ENCODE peak calls at places on chromosome X, in eight cellular contexts. V is NCI-H748 treated with DMSO at 0.1 percent for 48 hours; N is substantia nigra; E is foreskin keratinocyte; P is nephron progenitor cell; D is HuH-7.5; C is AG10803; I is effector CD8-positive, alpha-beta T cell. U is an unnamed sample.

GRCh38 chrX:144219035-144219434 is 335.2 kb downstream of the UBE2NL start:
- DNase-seq in I (no peak), V (no peak), E (no peak), D (no peak), C (peak), N (no peak), P (peak), U (no peak)

GRCh38 chrX:153771261-153771681 is 7.2 kb downstream of the PLXNB3 start:
- DNase-seq in I (no peak), V (no peak), P (no peak), C (no peak), N (no peak), D (peak), E (no peak), U (no peak)

GRCh38 chrX:106246511-106246910 is 78.4 kb downstream of the PWWP3B start:
- DNase-seq in D (no peak), I (no peak), V (no peak), C (peak), P (no peak), N (no peak), E (peak), U (no peak)

GRCh38 chrX:147912093-147912801 is 528 bp downstream of the FMR1 start:
- DNase-seq in P (peak), C (peak), E (no peak), N (no peak), D (peak), V (peak), I (peak), U (peak)

GRCh38 chrX:104342065-104342464 is 87.3 kb upstream of the ESX1 start:
- DNase-seq in D (no peak), I (no peak), V (no peak), E (no peak), P (no peak), N (no peak), C (no peak), U (no peak)

GRCh38 chrX:115428011-115428410 is 133.0 kb upstream of the PLS3 start:
- DNase-seq in E (no peak), I (no peak), D (no peak), N (no peak), C (peak), V (no peak), P (no peak), U (no peak)

GRCh38 chrX:100962811-100963210 is 6.7 kb upstream of the ARL13A start:
- DNase-seq in V (no peak), I (no peak), D (no peak), C (no peak), E (no peak), P (no peak), N (no peak), U (no peak)

GRCh38 chrX:36950495-36951253 is 57.5 kb upstream of the FAM47C start:
- DNase-seq in I (no peak), D (no peak), C (no peak), P (no peak), N (no peak), E (no peak), V (no peak), U (no peak)

GRCh38 chrX:57367649-57368048 is 81.1 kb downstream of the FAAH2 start:
- DNase-seq in I (no peak), E (no peak), C (no peak), V (no peak), N (no peak), D (no peak), P (no peak), U (no peak)

GRCh38 chrX:145727476-145727875 is 90.2 kb upstream of the SLITRK2 start:
- DNase-seq in C (no peak), V (no peak), P (no peak), N (no peak), E (no peak), I (no peak), D (no peak), U (no peak)

GRCh38 chrX:37603938-37604409 is 32.5 kb downstream of the LANCL3 start:
- DNase-seq in D (no peak), V (no peak), I (no peak), E (no peak), N (no peak), P (no peak), C (no peak), U (no peak)

GRCh38 chrX:131626681-131627296 is 82.9 kb downstream of the OR13H1 start:
- DNase-seq in I (no peak), D (no peak), E (no peak), C (no peak), N (no peak), V (peak), P (no peak), U (no peak)

GRCh38 chrX:13863326-13863725 is 46.4 kb upstream of the GPM6B start:
- DNase-seq in E (no peak), I (no peak), V (no peak), P (no peak), N (no peak), D (no peak), C (no peak), U (no peak)

GRCh38 chrX:137792214-137792613 is 226.3 kb downstream of the ZIC3 start:
- DNase-seq in V (no peak), N (no peak), E (no peak), C (no peak), I (no peak), D (no peak), P (no peak), U (no peak)

GRCh38 chrX:94162971-94163370 is 489.0 kb downstream of the FAM133A start:
- DNase-seq in N (no peak), P (no peak), D (no peak), I (no peak), C (no peak), V (no peak), E (no peak), U (no peak)

GRCh38 chrX:44244008-44244407 is 99.5 kb downstream of the EFHC2 start:
- DNase-seq in V (no peak), P (no peak), D (no peak), N (no peak), C (peak), E (peak), I (no peak), U (no peak)

GRCh38 chrX:23935116-23935515 is 27.3 kb downstream of the CXorf58 start:
- DNase-seq in D (no peak), P (no peak), N (no peak), V (no peak), I (no peak), E (no peak), C (peak), U (no peak)

GRCh38 chrX:56804867-56805266 is 75.8 kb downstream of the NBDY start:
- DNase-seq in N (no peak), V (no peak), D (no peak), C (no peak), P (no peak), E (peak), I (no peak), U (no peak)

GRCh38 chrX:79096339-79096638 is 48.2 kb upstream of the GPR174 start:
- DNase-seq in D (no peak), E (no peak), C (no peak), N (no peak), P (no peak), I (no peak), V (no peak), U (no peak)

GRCh38 chrX:67787196-67787595 is 243.4 kb downstream of the AR start:
- DNase-seq in P (no peak), N (no peak), C (peak), V (no peak), D (no peak), I (no peak), E (no peak), U (no peak)

GRCh38 chrX:96314974-96315373 is 369.7 kb upstream of the DIAPH2 start:
- DNase-seq in V (no peak), C (peak), D (no peak), E (peak), I (no peak), N (no peak), P (no peak), U (no peak)

GRCh38 chrX:131675596-131676194 is 131.8 kb downstream of the OR13H1 start:
- DNase-seq in N (no peak), D (peak), V (peak), C (no peak), E (no peak), I (no peak), P (peak), U (no peak)

GRCh38 chrX:121987163-121987562 is 939.8 kb downstream of the GLUD2 start:
- DNase-seq in E (peak), N (no peak), C (peak), P (no peak), I (no peak), V (no peak), D (no peak), U (no peak)

GRCh38 chrX:107542500-107542899 is 85.8 kb upstream of the PRPS1 start:
- DNase-seq in E (no peak), V (peak), D (no peak), C (peak), N (no peak), P (no peak), I (no peak), U (no peak)

GRCh38 chrX:101485212-101486064 is at the start of gene ARMCX4:
- DNase-seq in C (peak), I (peak), P (peak), E (peak), D (no peak), N (peak), V (peak), U (peak)

GRCh38 chrX:150258176-150258425 is 105.0 kb upstream of the MAMLD1 start:
- DNase-seq in I (no peak), P (no peak), D (no peak), V (no peak), C (no peak), E (no peak), N (no peak), U (no peak)

GRCh38 chrX:53089224-53089842 is 4.6 kb upstream of the KANTR start:
- DNase-seq in C (peak), P (no peak), D (peak), I (no peak), E (peak), N (peak), V (peak), U (no peak)

GRCh38 chrX:3733043-3733430 is 19.6 kb upstream of the PRKX start:
- DNase-seq in P (no peak), I (no peak), V (no peak), C (no peak), D (no peak), N (no peak), E (no peak), U (no peak)

GRCh38 chrX:9862525-9862924 is 76.3 kb downstream of the SHROOM2 start:
- DNase-seq in E (no peak), C (no peak), N (no peak), D (peak), V (no peak), P (no peak), I (no peak), U (no peak)

GRCh38 chrX:110992611-110993010 is 103.4 kb upstream of the PAK3 start:
- DNase-seq in C (peak), V (peak), N (no peak), D (peak), P (peak), I (no peak), E (peak), U (peak)

GRCh38 chrX:1511150-1511549 is 25.8 kb downstream of the P2RY8 start:
- DNase-seq in D (no peak), C (no peak), E (no peak), N (no peak), I (no peak), P (no peak), V (no peak), U (no peak)

GRCh38 chrX:65821721-65822496 is 154.5 kb downstream of the MSN start:
- DNase-seq in V (no peak), E (no peak), P (no peak), D (no peak), I (peak), N (no peak), C (no peak), U (no peak)

GRCh38 chrX:24203072-24203808 is 53.7 kb downstream of the ZFX start:
- DNase-seq in P (no peak), E (no peak), V (no peak), I (no peak), N (no peak), D (no peak), C (no peak), U (no peak)

GRCh38 chrX:153634832-153635231 is 12.2 kb upstream of the DUSP9 start:
- DNase-seq in D (no peak), E (no peak), P (no peak), V (no peak), I (no peak), C (no peak), N (no peak), U (no peak)

GRCh38 chrX:107197306-107197705 is 8.9 kb downstream of the NUP62CL start:
- DNase-seq in I (no peak), P (no peak), E (no peak), D (no peak), V (no peak), N (no peak), C (no peak), U (no peak)

GRCh38 chrX:129115104-129115503 is 408.2 kb downstream of the SMARCA1 start:
- DNase-seq in P (peak), E (no peak), V (no peak), C (no peak), N (no peak), D (no peak), I (no peak), U (no peak)

GRCh38 chrX:47571215-47571614 is 10.2 kb downstream of the ARAF start:
- DNase-seq in C (no peak), P (no peak), I (no peak), N (no peak), V (no peak), E (no peak), D (no peak), U (no peak)

GRCh38 chrX:30865020-30865419 is 24.0 kb downstream of the TAB3 start:
- DNase-seq in V (no peak), E (no peak), D (no peak), C (no peak), P (peak), I (no peak), N (no peak), U (no peak)

GRCh38 chrX:100868273-100868672 is 5.9 kb downstream of the NOX1 start:
- DNase-seq in E (no peak), I (no peak), N (no peak), V (no peak), C (no peak), D (no peak), P (no peak), U (no peak)

U was measured in progenitor cell of endocrine pancreas.